ENCODE peak calls at places on chromosomes 4 and X, in eight cellular contexts. One of them, this sample, is unnamed.
A peak's percentile ranks its signal among the peaks of the same experiment; 100 is the strongest.

GRCh38 chr4:5615496-5616075 is 92.8 kb downstream of the EVC2 start:
- DNase-seq in tibial nerve: no peak
- DNase-seq in spleen: no peak
- DNase-seq in stomach: no peak
- DNase-seq in A549: no peak
- DNase-seq in right lobe of liver: no peak
- DNase-seq in esophagus squamous epithelium: no peak
- DNase-seq in IMR-90: no peak
- DNase-seq in this sample: no peak

GRCh38 chr4:83083925-83084475 is 30.5 kb downstream of the PLAC8 start:
- DNase-seq in tibial nerve: no peak
- DNase-seq in spleen: peak; percentile 87
- DNase-seq in stomach: no peak
- DNase-seq in A549: no peak
- DNase-seq in right lobe of liver: no peak
- DNase-seq in esophagus squamous epithelium: no peak
- DNase-seq in IMR-90: no peak
- DNase-seq in this sample: no peak

GRCh38 chrX:13607996-13608365 is 38.6 kb downstream of the EGFL6 start:
- DNase-seq in tibial nerve: no peak
- DNase-seq in spleen: no peak
- DNase-seq in stomach: peak; percentile 65
- DNase-seq in A549: no peak
- DNase-seq in right lobe of liver: no peak
- DNase-seq in esophagus squamous epithelium: no peak
- DNase-seq in IMR-90: no peak
- DNase-seq in this sample: no peak

GRCh38 chrX:21412029-21412428 is 37.8 kb downstream of the CNKSR2 start:
- DNase-seq in tibial nerve: no peak
- DNase-seq in spleen: no peak
- DNase-seq in stomach: no peak
- DNase-seq in A549: no peak
- DNase-seq in right lobe of liver: no peak
- DNase-seq in esophagus squamous epithelium: no peak
- DNase-seq in IMR-90: no peak
- DNase-seq in this sample: no peak

GRCh38 chrX:24498975-24499374 is 33.9 kb downstream of the PDK3 start:
- DNase-seq in tibial nerve: no peak
- DNase-seq in spleen: no peak
- DNase-seq in stomach: no peak
- DNase-seq in A549: peak; percentile 25
- DNase-seq in right lobe of liver: no peak
- DNase-seq in esophagus squamous epithelium: no peak
- DNase-seq in IMR-90: peak; percentile 11
- DNase-seq in this sample: no peak

GRCh38 chr4:27764526-27764837 is 903.8 kb downstream of the STIM2 start:
- DNase-seq in tibial nerve: no peak
- DNase-seq in spleen: no peak
- DNase-seq in stomach: no peak
- DNase-seq in A549: no peak
- DNase-seq in right lobe of liver: no peak
- DNase-seq in esophagus squamous epithelium: no peak
- DNase-seq in IMR-90: no peak
- DNase-seq in this sample: no peak

GRCh38 chrX:136689441-136689840 is 41.5 kb downstream of the CD40LG start:
- DNase-seq in tibial nerve: no peak
- DNase-seq in spleen: no peak
- DNase-seq in stomach: no peak
- DNase-seq in A549: no peak
- DNase-seq in right lobe of liver: no peak
- DNase-seq in esophagus squamous epithelium: no peak
- DNase-seq in IMR-90: peak; percentile 20
- DNase-seq in this sample: no peak

GRCh38 chrX:108453841-108454240 is 14.2 kb downstream of the COL4A5 start:
- DNase-seq in tibial nerve: no peak
- DNase-seq in spleen: no peak
- DNase-seq in stomach: no peak
- DNase-seq in A549: no peak
- DNase-seq in right lobe of liver: no peak
- DNase-seq in esophagus squamous epithelium: no peak
- DNase-seq in IMR-90: no peak
- DNase-seq in this sample: no peak

GRCh38 chr4:41602113-41602512 is 64.2 kb downstream of the LIMCH1 start:
- DNase-seq in tibial nerve: no peak
- DNase-seq in spleen: no peak
- DNase-seq in stomach: no peak
- DNase-seq in A549: no peak
- DNase-seq in right lobe of liver: no peak
- DNase-seq in esophagus squamous epithelium: no peak
- DNase-seq in IMR-90: no peak
- DNase-seq in this sample: no peak

GRCh38 chr4:134201216-134202098 is at the start of gene PABPC4L:
- DNase-seq in tibial nerve: peak; percentile 9
- DNase-seq in spleen: peak; percentile 63
- DNase-seq in stomach: no peak
- DNase-seq in A549: peak; percentile 8
- DNase-seq in right lobe of liver: peak; percentile 42
- DNase-seq in esophagus squamous epithelium: no peak
- DNase-seq in IMR-90: peak; percentile 24
- DNase-seq in this sample: peak; percentile 18

GRCh38 chrX:79506001-79506400 is 138.9 kb upstream of the ITM2A start:
- DNase-seq in tibial nerve: no peak
- DNase-seq in spleen: no peak
- DNase-seq in stomach: no peak
- DNase-seq in A549: no peak
- DNase-seq in right lobe of liver: no peak
- DNase-seq in esophagus squamous epithelium: no peak
- DNase-seq in IMR-90: no peak
- DNase-seq in this sample: no peak

GRCh38 chr4:5888222-5888701 is 4.6 kb downstream of the CRMP1 start:
- DNase-seq in tibial nerve: no peak
- DNase-seq in spleen: no peak
- DNase-seq in stomach: no peak
- DNase-seq in A549: no peak
- DNase-seq in right lobe of liver: no peak
- DNase-seq in esophagus squamous epithelium: no peak
- DNase-seq in IMR-90: no peak
- DNase-seq in this sample: no peak

GRCh38 chrX:43949669-43950068 is 23.5 kb downstream of the NDP start:
- DNase-seq in tibial nerve: peak; percentile 5
- DNase-seq in spleen: peak; percentile 77
- DNase-seq in stomach: no peak
- DNase-seq in A549: peak; percentile 40
- DNase-seq in right lobe of liver: peak; percentile 49
- DNase-seq in esophagus squamous epithelium: no peak
- DNase-seq in IMR-90: no peak
- DNase-seq in this sample: peak; percentile 61

GRCh38 chr4:121519236-121519838 is 138.5 kb upstream of the QRFPR start:
- DNase-seq in tibial nerve: no peak
- DNase-seq in spleen: no peak
- DNase-seq in stomach: no peak
- DNase-seq in A549: no peak
- DNase-seq in right lobe of liver: no peak
- DNase-seq in esophagus squamous epithelium: no peak
- DNase-seq in IMR-90: no peak
- DNase-seq in this sample: no peak

GRCh38 chr4:20666471-20666870 is 33.8 kb upstream of the PACRGL start:
- DNase-seq in tibial nerve: no peak
- DNase-seq in spleen: no peak
- DNase-seq in stomach: no peak
- DNase-seq in A549: no peak
- DNase-seq in right lobe of liver: no peak
- DNase-seq in esophagus squamous epithelium: no peak
- DNase-seq in IMR-90: no peak
- DNase-seq in this sample: no peak

GRCh38 chr4:138111462-138112000 is 130.6 kb downstream of the SLC7A11 start:
- DNase-seq in tibial nerve: no peak
- DNase-seq in spleen: no peak
- DNase-seq in stomach: no peak
- DNase-seq in A549: no peak
- DNase-seq in right lobe of liver: no peak
- DNase-seq in esophagus squamous epithelium: no peak
- DNase-seq in IMR-90: peak; percentile 29
- DNase-seq in this sample: no peak

GRCh38 chrX:16882702-16883486 is 12.7 kb upstream of the RBBP7 start:
- DNase-seq in tibial nerve: peak; percentile 72
- DNase-seq in spleen: peak; percentile 87
- DNase-seq in stomach: peak; percentile 74
- DNase-seq in A549: peak; percentile 74
- DNase-seq in right lobe of liver: peak; percentile 59
- DNase-seq in esophagus squamous epithelium: peak; percentile 8
- DNase-seq in IMR-90: peak; percentile 64
- DNase-seq in this sample: peak; percentile 76

GRCh38 chrX:66009231-66009845 is 30.5 kb downstream of the VSIG4 start:
- DNase-seq in tibial nerve: no peak
- DNase-seq in spleen: no peak
- DNase-seq in stomach: no peak
- DNase-seq in A549: no peak
- DNase-seq in right lobe of liver: no peak
- DNase-seq in esophagus squamous epithelium: no peak
- DNase-seq in IMR-90: no peak
- DNase-seq in this sample: no peak

GRCh38 chr4:151801547-151802516 is 41.0 kb upstream of the GATB start:
- DNase-seq in tibial nerve: peak; percentile 27
- DNase-seq in spleen: no peak
- DNase-seq in stomach: peak; percentile 58
- DNase-seq in A549: peak; percentile 14
- DNase-seq in right lobe of liver: peak; percentile 33
- DNase-seq in esophagus squamous epithelium: no peak
- DNase-seq in IMR-90: peak; percentile 44
- DNase-seq in this sample: peak; percentile 55

GRCh38 chrX:23465985-23466384 is 131.3 kb downstream of the PTCHD1 start:
- DNase-seq in tibial nerve: no peak
- DNase-seq in spleen: no peak
- DNase-seq in stomach: no peak
- DNase-seq in A549: no peak
- DNase-seq in right lobe of liver: no peak
- DNase-seq in esophagus squamous epithelium: no peak
- DNase-seq in IMR-90: no peak
- DNase-seq in this sample: no peak

GRCh38 chrX:19793471-19793870 is 93.9 kb downstream of the SH3KBP1 start:
- DNase-seq in tibial nerve: no peak
- DNase-seq in spleen: no peak
- DNase-seq in stomach: no peak
- DNase-seq in A549: no peak
- DNase-seq in right lobe of liver: no peak
- DNase-seq in esophagus squamous epithelium: no peak
- DNase-seq in IMR-90: no peak
- DNase-seq in this sample: no peak

GRCh38 chrX:44039556-44039955 is 66.4 kb upstream of the NDP start:
- DNase-seq in tibial nerve: no peak
- DNase-seq in spleen: no peak
- DNase-seq in stomach: no peak
- DNase-seq in A549: no peak
- DNase-seq in right lobe of liver: no peak
- DNase-seq in esophagus squamous epithelium: no peak
- DNase-seq in IMR-90: no peak
- DNase-seq in this sample: no peak

GRCh38 chr4:42302348-42302747 is 94.9 kb upstream of the SHISA3 start:
- DNase-seq in tibial nerve: peak; percentile 48
- DNase-seq in spleen: no peak
- DNase-seq in stomach: peak; percentile 29
- DNase-seq in A549: no peak
- DNase-seq in right lobe of liver: no peak
- DNase-seq in esophagus squamous epithelium: no peak
- DNase-seq in IMR-90: peak; percentile 9
- DNase-seq in this sample: peak; percentile 50

GRCh38 chr4:182810103-182810605 is 107.0 kb downstream of the DCTD start:
- DNase-seq in tibial nerve: no peak
- DNase-seq in spleen: no peak
- DNase-seq in stomach: no peak
- DNase-seq in A549: no peak
- DNase-seq in right lobe of liver: no peak
- DNase-seq in esophagus squamous epithelium: no peak
- DNase-seq in IMR-90: no peak
- DNase-seq in this sample: no peak
- H3K4me3 ChIP-seq in tibial nerve: no peak overlapping the region
- H3K4me3 ChIP-seq in spleen: no peak overlapping the region
- H3K4me3 ChIP-seq in stomach: no peak overlapping the region
- H3K4me3 ChIP-seq in A549: no peak overlapping the region
- H3K4me3 ChIP-seq in right lobe of liver: no peak overlapping the region
- H3K4me3 ChIP-seq in esophagus squamous epithelium: no peak overlapping the region
- H3K4me3 ChIP-seq in IMR-90: no peak overlapping the region
- H3K4me3 ChIP-seq in this sample: no peak overlapping the region

GRCh38 chr4:15777697-15778096 is 431 bp upstream of the CD38 start:
- DNase-seq in tibial nerve: no peak
- DNase-seq in spleen: no peak
- DNase-seq in stomach: no peak
- DNase-seq in A549: no peak
- DNase-seq in right lobe of liver: no peak
- DNase-seq in esophagus squamous epithelium: no peak
- DNase-seq in IMR-90: no peak
- DNase-seq in this sample: no peak
- H3K27ac ChIP-seq in tibial nerve: peak overlapping the region; percentile 72
- H3K27ac ChIP-seq in spleen: no peak overlapping the region
- H3K27ac ChIP-seq in stomach: no peak overlapping the region
- H3K27ac ChIP-seq in A549: peak overlapping the region; percentile 87
- H3K27ac ChIP-seq in right lobe of liver: no peak overlapping the region
- H3K27ac ChIP-seq in esophagus squamous epithelium: no peak overlapping the region
- H3K27ac ChIP-seq in IMR-90: no peak overlapping the region
- H3K27ac ChIP-seq in this sample: no peak overlapping the region

GRCh38 chr4:185395956-185396723 is 416 bp upstream of the LRP2BP start:
- DNase-seq in tibial nerve: peak; percentile 91
- DNase-seq in spleen: peak; percentile 99
- DNase-seq in stomach: peak; percentile 98
- DNase-seq in A549: peak; percentile 84
- DNase-seq in right lobe of liver: peak; percentile 98
- DNase-seq in esophagus squamous epithelium: peak; percentile 76
- DNase-seq in IMR-90: peak; percentile 97
- DNase-seq in this sample: peak; percentile 96

GRCh38 chr4:185398618-185399017 is 2.0 kb downstream of the ANKRD37 start:
- DNase-seq in tibial nerve: no peak
- DNase-seq in spleen: no peak
- DNase-seq in stomach: no peak
- DNase-seq in A549: no peak
- DNase-seq in right lobe of liver: no peak
- DNase-seq in esophagus squamous epithelium: no peak
- DNase-seq in IMR-90: no peak
- DNase-seq in this sample: no peak

GRCh38 chr4:185395255-185395955 is at the start of gene LRP2BP:
- DNase-seq in tibial nerve: no peak
- DNase-seq in spleen: no peak
- DNase-seq in stomach: no peak
- DNase-seq in A549: no peak
- DNase-seq in right lobe of liver: no peak
- DNase-seq in esophagus squamous epithelium: no peak
- DNase-seq in IMR-90: no peak
- DNase-seq in this sample: no peak

GRCh38 chr4:185394568-185395254 is 1.0 kb downstream of the LRP2BP start:
- DNase-seq in tibial nerve: no peak
- DNase-seq in spleen: no peak
- DNase-seq in stomach: no peak
- DNase-seq in A549: no peak
- DNase-seq in right lobe of liver: no peak
- DNase-seq in esophagus squamous epithelium: no peak
- DNase-seq in IMR-90: no peak
- DNase-seq in this sample: no peak

GRCh38 chr4:185396724-185397402 is at the start of gene ANKRD37:
- DNase-seq in tibial nerve: no peak
- DNase-seq in spleen: peak; percentile 90
- DNase-seq in stomach: peak; percentile 69
- DNase-seq in A549: no peak
- DNase-seq in right lobe of liver: peak; percentile 68
- DNase-seq in esophagus squamous epithelium: no peak
- DNase-seq in IMR-90: peak; percentile 19
- DNase-seq in this sample: peak; percentile 44
- TF ChIP-seq POLR2A in tibial nerve: no peak
- TF ChIP-seq POLR2A in spleen: no peak
- TF ChIP-seq POLR2A in stomach: no peak
- TF ChIP-seq POLR2A in A549: no peak
- TF ChIP-seq POLR2A in right lobe of liver: peak; percentile 70
- TF ChIP-seq POLR2A in esophagus squamous epithelium: no peak
- TF ChIP-seq POLR2A in IMR-90: no peak
- TF ChIP-seq POLR2A in this sample: no peak

GRCh38 chr4:140742838-140743193 is 13.4 kb downstream of the TBC1D9 start:
- DNase-seq in tibial nerve: no peak
- DNase-seq in spleen: no peak
- DNase-seq in stomach: no peak
- DNase-seq in A549: no peak
- DNase-seq in right lobe of liver: no peak
- DNase-seq in esophagus squamous epithelium: no peak
- DNase-seq in IMR-90: no peak
- DNase-seq in this sample: no peak
- H3K4me3 ChIP-seq in tibial nerve: no peak overlapping the region
- H3K4me3 ChIP-seq in spleen: no peak overlapping the region
- H3K4me3 ChIP-seq in stomach: no peak overlapping the region
- H3K4me3 ChIP-seq in A549: no peak overlapping the region
- H3K4me3 ChIP-seq in right lobe of liver: no peak overlapping the region
- H3K4me3 ChIP-seq in esophagus squamous epithelium: no peak overlapping the region
- H3K4me3 ChIP-seq in IMR-90: no peak overlapping the region
- H3K4me3 ChIP-seq in this sample: no peak overlapping the region